ENCODE peak calls at places on chromosomes 4 and X, in ten cellular contexts. V is GM12891, N is breast epithelium, D is transverse colon, T is HepG2, Y is GM12892, M is HCT116, I is H1, S is upper lobe of left lung, X is stomach. R is an unnamed sample.

GRCh38 chr4:73599182-73599581 is 21.1 kb downstream of the RASSF6 start:
- DNase-seq in V (no peak), N (peak; percentile 42), D (peak; percentile 80), T (peak; percentile 95), Y (no peak), M (peak; percentile 38), I (no peak), S (no peak), X (peak; percentile 69), R (no peak)

GRCh38 chr4:105978684-105979296 is 83.5 kb downstream of the NPNT start:
- DNase-seq in V (no peak), N (no peak), D (no peak), T (no peak), Y (no peak), M (no peak), I (no peak), S (no peak), X (no peak), R (no peak)

GRCh38 chrX:22155126-22155525 is 117.6 kb upstream of the CBLL2 start:
- DNase-seq in V (no peak), N (no peak), D (no peak), T (no peak), Y (no peak), M (no peak), I (no peak), S (no peak), X (no peak), R (no peak)

GRCh38 chr4:80165855-80166254 is 31.4 kb upstream of the PRDM8 start:
- DNase-seq in V (no peak), N (no peak), D (no peak), T (no peak), Y (no peak), M (no peak), I (no peak), S (no peak), X (no peak), R (no peak)

GRCh38 chr4:144748814-144749555 is 103.0 kb downstream of the HHIP start:
- DNase-seq in V (no peak), N (no peak), D (no peak), T (no peak), Y (no peak), M (no peak), I (no peak), S (no peak), X (no peak), R (no peak)

GRCh38 chrX:153626025-153626633 is 20.9 kb upstream of the DUSP9 start:
- DNase-seq in V (no peak), N (no peak), D (no peak), T (no peak), Y (no peak), M (no peak), I (no peak), S (no peak), X (no peak), R (no peak)

GRCh38 chrX:153158319-153158718 is 20.8 kb upstream of the MAGEA1 start:
- DNase-seq in V (no peak), N (no peak), D (no peak), T (no peak), Y (no peak), M (no peak), I (no peak), S (no peak), X (no peak), R (no peak)

GRCh38 chr4:149194061-149194460 is 621.6 kb downstream of the IQCM start:
- DNase-seq in V (no peak), N (no peak), D (no peak), T (no peak), Y (no peak), M (no peak), I (no peak), S (no peak), X (no peak), R (no peak)

GRCh38 chrX:49884290-49884862 is 5.1 kb downstream of the USP27X start:
- DNase-seq in V (peak; percentile 17), N (no peak), D (peak; percentile 70), T (peak; percentile 40), Y (peak; percentile 16), M (peak; percentile 26), I (peak; percentile 19), S (peak; percentile 64), X (peak; percentile 67), R (no peak)

GRCh38 chr4:116302990-116303735 is 782.2 kb downstream of the TRAM1L1 start:
- DNase-seq in V (no peak), N (no peak), D (no peak), T (no peak), Y (no peak), M (no peak), I (no peak), S (no peak), X (no peak), R (no peak)

GRCh38 chr4:170990989-170991589 is 822.1 kb upstream of the GALNTL6 start:
- DNase-seq in V (no peak), N (no peak), D (no peak), T (peak; percentile 23), Y (no peak), M (peak; percentile 37), I (peak; percentile 27), S (no peak), X (no peak), R (peak; percentile 35)

GRCh38 chr4:57403591-57403990 is 293.4 kb upstream of the IGFBP7 start:
- DNase-seq in V (no peak), N (no peak), D (no peak), T (no peak), Y (no peak), M (no peak), I (no peak), S (no peak), X (no peak), R (no peak)

DNA sequence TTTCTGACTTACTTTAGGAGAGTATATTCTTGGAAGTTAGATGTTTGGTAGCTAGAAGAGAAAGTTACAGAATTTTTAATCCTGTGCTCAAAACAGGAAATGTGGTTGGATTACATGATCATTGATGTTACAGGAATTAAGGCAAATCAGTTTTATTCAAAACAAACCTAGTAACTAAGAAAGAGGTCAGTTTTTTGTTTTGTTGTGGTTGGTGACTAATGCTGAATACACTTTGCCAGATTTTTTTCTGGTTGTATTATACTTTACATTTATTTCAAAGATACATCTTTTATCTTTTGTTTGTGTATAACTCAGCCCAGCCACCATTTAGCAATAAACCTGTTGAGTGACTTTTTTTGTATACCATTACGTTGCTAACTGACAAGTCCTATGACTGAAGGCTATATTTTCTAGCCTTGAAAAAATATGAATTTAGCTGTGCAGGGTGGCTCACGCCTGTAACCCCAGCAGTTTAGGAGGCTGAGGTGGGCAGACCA is 116.7 kb downstream of the KLHL8 start:
- DNase-seq in V (no peak), N (no peak), D (no peak), T (no peak), Y (no peak), M (peak; percentile 41), I (no peak), S (no peak), X (no peak), R (no peak)
- TF ChIP-seq POLR2AphosphoS5 in V (no peak), N (no peak), D (no peak), T (no peak), Y (no peak), M (no peak), I (no peak), S (no peak), X (no peak), R (no peak)

DNA sequence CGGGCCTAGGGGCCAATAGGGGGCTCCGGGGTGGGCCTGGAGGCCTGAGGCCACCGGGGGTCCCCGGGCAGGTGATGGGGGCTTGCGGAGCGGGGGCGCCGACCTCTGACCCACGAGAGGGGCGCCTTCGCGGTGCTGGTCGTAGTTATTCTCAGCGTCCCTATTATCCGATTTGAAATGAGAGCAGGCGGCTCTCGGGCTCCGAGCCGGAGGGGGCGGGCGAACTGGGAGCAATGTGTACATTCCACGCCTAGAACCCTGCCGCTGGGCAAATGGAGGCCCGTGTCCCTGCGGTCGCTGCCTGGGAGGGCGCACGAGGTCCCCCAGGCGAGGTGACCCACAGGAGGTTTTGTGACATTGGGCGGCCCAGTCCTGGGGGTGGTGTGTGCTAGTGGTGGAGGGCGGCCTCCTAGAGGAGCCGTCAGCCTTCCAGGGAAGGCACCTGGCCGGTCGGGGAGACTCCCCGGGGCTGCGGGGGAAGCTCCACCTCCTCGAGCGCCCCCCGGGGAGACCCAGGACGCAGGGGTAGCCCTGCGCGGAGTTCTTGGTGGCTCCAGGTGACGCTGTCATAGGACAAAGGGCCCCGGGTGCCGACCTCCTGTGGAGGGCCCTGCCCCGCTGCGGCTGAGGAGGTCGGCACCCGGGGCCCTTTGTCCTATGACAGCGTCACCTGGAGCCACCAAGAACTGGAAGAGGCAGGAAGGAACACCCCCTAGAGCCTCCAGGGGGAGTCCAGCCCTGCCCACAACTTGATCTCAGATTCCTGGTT is 102.6 kb upstream of the PRKX start:
- DNase-seq in V (peak; percentile 6), N (peak; percentile 53), D (peak; percentile 70), T (peak; percentile 36), Y (no peak), M (peak; percentile 23), I (no peak), S (peak; percentile 61), X (peak; percentile 67), R (no peak)
- TF ChIP-seq POLR2AphosphoS5 in V (no peak), N (no peak), D (no peak), T (no peak), Y (peak; percentile 75), M (peak; percentile 60), I (no peak), S (no peak), X (no peak), R (no peak)

DNA sequence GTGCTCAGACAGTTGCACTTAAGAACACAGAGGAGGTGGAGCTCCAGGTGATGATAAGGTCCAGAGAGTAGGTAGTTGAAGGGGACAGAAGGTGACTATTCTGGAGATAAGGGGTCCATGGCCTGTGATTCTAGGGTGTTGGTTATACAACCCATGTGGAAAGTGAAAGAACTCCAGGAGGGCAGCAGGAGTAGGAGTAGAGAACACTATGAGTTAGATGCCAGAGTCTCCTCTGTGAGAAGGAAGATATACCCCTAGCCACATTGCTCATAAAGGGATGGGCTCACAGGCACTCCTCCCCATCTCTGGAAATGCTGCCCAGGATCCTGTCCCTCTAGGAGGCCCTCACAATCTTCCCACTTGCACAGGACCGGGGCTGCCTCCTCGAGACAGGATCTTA is 9.2 kb downstream of the MAGED1 start:
- DNase-seq in V (no peak), N (no peak), D (no peak), T (no peak), Y (no peak), M (no peak), I (no peak), S (no peak), X (no peak), R (no peak)
- TF ChIP-seq POLR2AphosphoS5 in V (no peak), N (no peak), D (no peak), T (peak; percentile 55), Y (no peak), M (no peak), I (no peak), S (no peak), X (no peak), R (peak; percentile 1)

DNA sequence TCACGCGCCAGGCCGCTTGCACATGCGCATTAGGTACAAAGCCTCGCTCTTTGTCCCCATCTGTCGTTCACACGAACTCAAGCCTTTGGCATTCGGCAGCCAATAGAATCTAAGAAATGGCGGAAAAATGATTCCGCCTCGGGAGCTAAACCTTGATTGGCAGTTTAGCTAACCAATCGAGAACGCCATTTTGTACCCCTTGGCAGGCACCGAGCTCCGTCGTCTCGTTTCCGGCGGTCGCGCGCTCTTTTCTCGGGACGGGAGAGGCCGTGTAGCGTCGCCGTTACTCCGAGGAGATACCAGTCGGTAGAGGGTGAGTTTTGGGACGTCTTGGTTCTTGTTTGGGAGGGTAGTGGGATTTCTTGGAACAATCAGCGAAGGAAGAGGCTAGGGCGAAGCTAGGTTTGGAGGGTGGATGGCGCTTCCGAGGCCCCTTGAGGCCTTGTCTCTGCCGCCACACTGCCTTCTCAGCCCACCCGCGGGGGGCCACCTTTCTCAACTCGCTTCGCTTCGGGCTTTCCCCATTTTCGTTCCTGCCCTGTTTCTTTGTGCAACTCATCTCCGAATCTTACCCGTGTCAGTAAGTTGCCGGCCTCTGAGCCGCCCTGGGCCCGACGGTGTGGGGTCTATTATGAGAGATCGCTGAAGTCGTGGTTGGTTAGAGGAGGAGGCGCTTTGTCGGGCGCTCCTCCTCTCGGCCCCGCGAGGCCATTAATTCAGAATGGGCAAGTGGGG is at the start of gene NONO:
- DNase-seq in V (peak; percentile 40), N (peak; percentile 85), D (peak; percentile 88), T (peak; percentile 97), Y (peak; percentile 52), M (peak; percentile 98), I (peak; percentile 88), S (peak; percentile 87), X (peak; percentile 83), R (peak; percentile 93)
- TF ChIP-seq POLR2AphosphoS5 in V (peak; percentile 75), N (peak; percentile 87), D (peak; percentile 87), T (peak; percentile 90), Y (peak; percentile 65), M (peak; percentile 78), I (peak; percentile 35), S (peak; percentile 69), X (peak; percentile 62), R (peak; percentile 85)